ENCODE peak calls at places on chromosomes 3 and 15, in ten cellular contexts. One of them, this sample, is unnamed.

GRCh38 chr3:4533489-4534443 is 40.6 kb downstream of the ITPR1 start:
- DNase-seq in astrocyte: peak
- DNase-seq in stimulated activated CD8-positive, alpha-beta memory T cell treated with anti-CD3 and anti-CD28 coated beads, Interleukin-4, amount 100 ng/mL, for 24 hours: no peak
- DNase-seq in NCI-H1092 treated with DMSO at 0.1 percent for 48 hours: no peak
- DNase-seq in GM10248: no peak
- DNase-seq in RPMI7951: no peak
- DNase-seq in activated effector memory CD4-positive, alpha-beta T cell treated with Interleukin-2 at 50 U/mL for 16 hours: no peak
- DNase-seq in psoas muscle: no peak
- DNase-seq in stimulated activated CD4-positive, alpha-beta T cell treated with anti-CD3 and anti-CD28 coated beads, Interleukin-4, amount 100 ng/mL, for 24 hours: no peak
- DNase-seq in AG04450: no peak
- DNase-seq in this sample: peak

GRCh38 chr3:121482651-121483050 is 63.1 kb downstream of the POLQ start:
- DNase-seq in activated effector memory CD4-positive, alpha-beta T cell treated with Interleukin-2 at 50 U/mL for 16 hours: no peak
- DNase-seq in GM10248: no peak
- DNase-seq in AG04450: peak
- DNase-seq in NCI-H1092 treated with DMSO at 0.1 percent for 48 hours: no peak
- DNase-seq in stimulated activated CD4-positive, alpha-beta T cell treated with anti-CD3 and anti-CD28 coated beads, Interleukin-4, amount 100 ng/mL, for 24 hours: no peak
- DNase-seq in astrocyte: peak
- DNase-seq in psoas muscle: no peak
- DNase-seq in RPMI7951: peak
- DNase-seq in stimulated activated CD8-positive, alpha-beta memory T cell treated with anti-CD3 and anti-CD28 coated beads, Interleukin-4, amount 100 ng/mL, for 24 hours: no peak
- DNase-seq in this sample: peak

GRCh38 chr3:150314248-150315027 is 93.7 kb upstream of the TSC22D2 start:
- DNase-seq in AG04450: no peak
- DNase-seq in activated effector memory CD4-positive, alpha-beta T cell treated with Interleukin-2 at 50 U/mL for 16 hours: no peak
- DNase-seq in stimulated activated CD8-positive, alpha-beta memory T cell treated with anti-CD3 and anti-CD28 coated beads, Interleukin-4, amount 100 ng/mL, for 24 hours: no peak
- DNase-seq in astrocyte: no peak
- DNase-seq in stimulated activated CD4-positive, alpha-beta T cell treated with anti-CD3 and anti-CD28 coated beads, Interleukin-4, amount 100 ng/mL, for 24 hours: no peak
- DNase-seq in GM10248: no peak
- DNase-seq in RPMI7951: no peak
- DNase-seq in NCI-H1092 treated with DMSO at 0.1 percent for 48 hours: no peak
- DNase-seq in psoas muscle: no peak
- DNase-seq in this sample: no peak

GRCh38 chr3:70933105-70933810 is 620.8 kb upstream of the MDFIC2 start:
- DNase-seq in astrocyte: peak
- DNase-seq in activated effector memory CD4-positive, alpha-beta T cell treated with Interleukin-2 at 50 U/mL for 16 hours: no peak
- DNase-seq in NCI-H1092 treated with DMSO at 0.1 percent for 48 hours: no peak
- DNase-seq in AG04450: no peak
- DNase-seq in stimulated activated CD4-positive, alpha-beta T cell treated with anti-CD3 and anti-CD28 coated beads, Interleukin-4, amount 100 ng/mL, for 24 hours: no peak
- DNase-seq in psoas muscle: no peak
- DNase-seq in GM10248: no peak
- DNase-seq in stimulated activated CD8-positive, alpha-beta memory T cell treated with anti-CD3 and anti-CD28 coated beads, Interleukin-4, amount 100 ng/mL, for 24 hours: no peak
- DNase-seq in RPMI7951: no peak
- DNase-seq in this sample: peak

GRCh38 chr15:48086582-48086981 is 34.2 kb upstream of the SLC24A5 start:
- DNase-seq in astrocyte: peak
- DNase-seq in RPMI7951: peak
- DNase-seq in AG04450: no peak
- DNase-seq in activated effector memory CD4-positive, alpha-beta T cell treated with Interleukin-2 at 50 U/mL for 16 hours: no peak
- DNase-seq in GM10248: no peak
- DNase-seq in stimulated activated CD8-positive, alpha-beta memory T cell treated with anti-CD3 and anti-CD28 coated beads, Interleukin-4, amount 100 ng/mL, for 24 hours: no peak
- DNase-seq in stimulated activated CD4-positive, alpha-beta T cell treated with anti-CD3 and anti-CD28 coated beads, Interleukin-4, amount 100 ng/mL, for 24 hours: no peak
- DNase-seq in NCI-H1092 treated with DMSO at 0.1 percent for 48 hours: no peak
- DNase-seq in psoas muscle: no peak
- DNase-seq in this sample: peak

GRCh38 chr15:99361541-99362185 is 110.4 kb downstream of the LRRC28 start:
- DNase-seq in AG04450: no peak
- DNase-seq in psoas muscle: no peak
- DNase-seq in activated effector memory CD4-positive, alpha-beta T cell treated with Interleukin-2 at 50 U/mL for 16 hours: no peak
- DNase-seq in RPMI7951: peak
- DNase-seq in stimulated activated CD8-positive, alpha-beta memory T cell treated with anti-CD3 and anti-CD28 coated beads, Interleukin-4, amount 100 ng/mL, for 24 hours: no peak
- DNase-seq in astrocyte: no peak
- DNase-seq in stimulated activated CD4-positive, alpha-beta T cell treated with anti-CD3 and anti-CD28 coated beads, Interleukin-4, amount 100 ng/mL, for 24 hours: no peak
- DNase-seq in GM10248: no peak
- DNase-seq in NCI-H1092 treated with DMSO at 0.1 percent for 48 hours: no peak
- DNase-seq in this sample: no peak

GRCh38 chr3:125062904-125063618 is 7.3 kb upstream of the HEG1 start:
- DNase-seq in activated effector memory CD4-positive, alpha-beta T cell treated with Interleukin-2 at 50 U/mL for 16 hours: no peak
- DNase-seq in psoas muscle: no peak
- DNase-seq in NCI-H1092 treated with DMSO at 0.1 percent for 48 hours: no peak
- DNase-seq in stimulated activated CD4-positive, alpha-beta T cell treated with anti-CD3 and anti-CD28 coated beads, Interleukin-4, amount 100 ng/mL, for 24 hours: no peak
- DNase-seq in GM10248: no peak
- DNase-seq in stimulated activated CD8-positive, alpha-beta memory T cell treated with anti-CD3 and anti-CD28 coated beads, Interleukin-4, amount 100 ng/mL, for 24 hours: no peak
- DNase-seq in astrocyte: peak
- DNase-seq in AG04450: peak
- DNase-seq in RPMI7951: peak
- DNase-seq in this sample: peak

GRCh38 chr3:161222662-161223061 is 1.6 kb downstream of the NMD3 start:
- DNase-seq in NCI-H1092 treated with DMSO at 0.1 percent for 48 hours: no peak
- DNase-seq in RPMI7951: peak
- DNase-seq in psoas muscle: no peak
- DNase-seq in astrocyte: peak
- DNase-seq in stimulated activated CD4-positive, alpha-beta T cell treated with anti-CD3 and anti-CD28 coated beads, Interleukin-4, amount 100 ng/mL, for 24 hours: no peak
- DNase-seq in activated effector memory CD4-positive, alpha-beta T cell treated with Interleukin-2 at 50 U/mL for 16 hours: no peak
- DNase-seq in GM10248: no peak
- DNase-seq in AG04450: no peak
- DNase-seq in stimulated activated CD8-positive, alpha-beta memory T cell treated with anti-CD3 and anti-CD28 coated beads, Interleukin-4, amount 100 ng/mL, for 24 hours: no peak
- DNase-seq in this sample: peak

GRCh38 chr3:138942861-138943623 is 3.9 kb downstream of the FOXL2 start:
- DNase-seq in psoas muscle: no peak
- DNase-seq in activated effector memory CD4-positive, alpha-beta T cell treated with Interleukin-2 at 50 U/mL for 16 hours: no peak
- DNase-seq in GM10248: no peak
- DNase-seq in stimulated activated CD8-positive, alpha-beta memory T cell treated with anti-CD3 and anti-CD28 coated beads, Interleukin-4, amount 100 ng/mL, for 24 hours: no peak
- DNase-seq in astrocyte: no peak
- DNase-seq in stimulated activated CD4-positive, alpha-beta T cell treated with anti-CD3 and anti-CD28 coated beads, Interleukin-4, amount 100 ng/mL, for 24 hours: no peak
- DNase-seq in NCI-H1092 treated with DMSO at 0.1 percent for 48 hours: no peak
- DNase-seq in AG04450: no peak
- DNase-seq in RPMI7951: no peak
- DNase-seq in this sample: no peak

GRCh38 chr3:64355473-64355872 is 130.2 kb upstream of the PRICKLE2 start:
- DNase-seq in AG04450: no peak
- DNase-seq in psoas muscle: no peak
- DNase-seq in activated effector memory CD4-positive, alpha-beta T cell treated with Interleukin-2 at 50 U/mL for 16 hours: no peak
- DNase-seq in stimulated activated CD8-positive, alpha-beta memory T cell treated with anti-CD3 and anti-CD28 coated beads, Interleukin-4, amount 100 ng/mL, for 24 hours: no peak
- DNase-seq in stimulated activated CD4-positive, alpha-beta T cell treated with anti-CD3 and anti-CD28 coated beads, Interleukin-4, amount 100 ng/mL, for 24 hours: no peak
- DNase-seq in NCI-H1092 treated with DMSO at 0.1 percent for 48 hours: no peak
- DNase-seq in RPMI7951: peak
- DNase-seq in astrocyte: peak
- DNase-seq in GM10248: no peak
- DNase-seq in this sample: peak

GRCh38 chr3:169071003-169071402 is 592.5 kb downstream of the MECOM start:
- DNase-seq in psoas muscle: no peak
- DNase-seq in RPMI7951: no peak
- DNase-seq in GM10248: no peak
- DNase-seq in astrocyte: peak
- DNase-seq in NCI-H1092 treated with DMSO at 0.1 percent for 48 hours: no peak
- DNase-seq in stimulated activated CD4-positive, alpha-beta T cell treated with anti-CD3 and anti-CD28 coated beads, Interleukin-4, amount 100 ng/mL, for 24 hours: no peak
- DNase-seq in stimulated activated CD8-positive, alpha-beta memory T cell treated with anti-CD3 and anti-CD28 coated beads, Interleukin-4, amount 100 ng/mL, for 24 hours: no peak
- DNase-seq in activated effector memory CD4-positive, alpha-beta T cell treated with Interleukin-2 at 50 U/mL for 16 hours: no peak
- DNase-seq in AG04450: peak
- DNase-seq in this sample: no peak

GRCh38 chr3:10504161-10505049 is 981 bp downstream of the ATP2B2 start:
- DNase-seq in activated effector memory CD4-positive, alpha-beta T cell treated with Interleukin-2 at 50 U/mL for 16 hours: no peak
- DNase-seq in RPMI7951: no peak
- DNase-seq in psoas muscle: peak
- DNase-seq in GM10248: no peak
- DNase-seq in AG04450: no peak
- DNase-seq in astrocyte: no peak
- DNase-seq in stimulated activated CD4-positive, alpha-beta T cell treated with anti-CD3 and anti-CD28 coated beads, Interleukin-4, amount 100 ng/mL, for 24 hours: no peak
- DNase-seq in stimulated activated CD8-positive, alpha-beta memory T cell treated with anti-CD3 and anti-CD28 coated beads, Interleukin-4, amount 100 ng/mL, for 24 hours: no peak
- DNase-seq in NCI-H1092 treated with DMSO at 0.1 percent for 48 hours: no peak
- DNase-seq in this sample: no peak

GRCh38 chr3:169454060-169454317 is 209.5 kb downstream of the MECOM start:
- DNase-seq in stimulated activated CD8-positive, alpha-beta memory T cell treated with anti-CD3 and anti-CD28 coated beads, Interleukin-4, amount 100 ng/mL, for 24 hours: no peak
- DNase-seq in GM10248: no peak
- DNase-seq in stimulated activated CD4-positive, alpha-beta T cell treated with anti-CD3 and anti-CD28 coated beads, Interleukin-4, amount 100 ng/mL, for 24 hours: no peak
- DNase-seq in NCI-H1092 treated with DMSO at 0.1 percent for 48 hours: no peak
- DNase-seq in activated effector memory CD4-positive, alpha-beta T cell treated with Interleukin-2 at 50 U/mL for 16 hours: no peak
- DNase-seq in RPMI7951: no peak
- DNase-seq in astrocyte: no peak
- DNase-seq in AG04450: no peak
- DNase-seq in psoas muscle: no peak
- DNase-seq in this sample: no peak

GRCh38 chr3:109187390-109187789 is 50.9 kb downstream of the C3orf85 start:
- DNase-seq in psoas muscle: no peak
- DNase-seq in RPMI7951: no peak
- DNase-seq in stimulated activated CD4-positive, alpha-beta T cell treated with anti-CD3 and anti-CD28 coated beads, Interleukin-4, amount 100 ng/mL, for 24 hours: no peak
- DNase-seq in NCI-H1092 treated with DMSO at 0.1 percent for 48 hours: no peak
- DNase-seq in GM10248: no peak
- DNase-seq in activated effector memory CD4-positive, alpha-beta T cell treated with Interleukin-2 at 50 U/mL for 16 hours: no peak
- DNase-seq in AG04450: no peak
- DNase-seq in astrocyte: no peak
- DNase-seq in stimulated activated CD8-positive, alpha-beta memory T cell treated with anti-CD3 and anti-CD28 coated beads, Interleukin-4, amount 100 ng/mL, for 24 hours: no peak
- DNase-seq in this sample: no peak

GRCh38 chr3:106560451-106560966 is 691.7 kb upstream of the CBLB start:
- DNase-seq in astrocyte: peak
- DNase-seq in RPMI7951: peak
- DNase-seq in psoas muscle: no peak
- DNase-seq in NCI-H1092 treated with DMSO at 0.1 percent for 48 hours: no peak
- DNase-seq in GM10248: no peak
- DNase-seq in stimulated activated CD4-positive, alpha-beta T cell treated with anti-CD3 and anti-CD28 coated beads, Interleukin-4, amount 100 ng/mL, for 24 hours: no peak
- DNase-seq in stimulated activated CD8-positive, alpha-beta memory T cell treated with anti-CD3 and anti-CD28 coated beads, Interleukin-4, amount 100 ng/mL, for 24 hours: no peak
- DNase-seq in AG04450: no peak
- DNase-seq in activated effector memory CD4-positive, alpha-beta T cell treated with Interleukin-2 at 50 U/mL for 16 hours: no peak
- DNase-seq in this sample: peak

GRCh38 chr3:100602506-100603444 is 6.6 kb upstream of the ADGRG7 start:
- DNase-seq in GM10248: peak
- DNase-seq in NCI-H1092 treated with DMSO at 0.1 percent for 48 hours: no peak
- DNase-seq in AG04450: no peak
- DNase-seq in stimulated activated CD4-positive, alpha-beta T cell treated with anti-CD3 and anti-CD28 coated beads, Interleukin-4, amount 100 ng/mL, for 24 hours: no peak
- DNase-seq in psoas muscle: no peak
- DNase-seq in stimulated activated CD8-positive, alpha-beta memory T cell treated with anti-CD3 and anti-CD28 coated beads, Interleukin-4, amount 100 ng/mL, for 24 hours: no peak
- DNase-seq in astrocyte: peak
- DNase-seq in activated effector memory CD4-positive, alpha-beta T cell treated with Interleukin-2 at 50 U/mL for 16 hours: no peak
- DNase-seq in RPMI7951: peak
- DNase-seq in this sample: peak

GRCh38 chr15:91018178-91018577 is 4.2 kb downstream of the VPS33B start:
- DNase-seq in stimulated activated CD8-positive, alpha-beta memory T cell treated with anti-CD3 and anti-CD28 coated beads, Interleukin-4, amount 100 ng/mL, for 24 hours: no peak
- DNase-seq in AG04450: no peak
- DNase-seq in GM10248: no peak
- DNase-seq in activated effector memory CD4-positive, alpha-beta T cell treated with Interleukin-2 at 50 U/mL for 16 hours: no peak
- DNase-seq in astrocyte: no peak
- DNase-seq in psoas muscle: no peak
- DNase-seq in RPMI7951: no peak
- DNase-seq in NCI-H1092 treated with DMSO at 0.1 percent for 48 hours: no peak
- DNase-seq in stimulated activated CD4-positive, alpha-beta T cell treated with anti-CD3 and anti-CD28 coated beads, Interleukin-4, amount 100 ng/mL, for 24 hours: no peak
- DNase-seq in this sample: no peak

GRCh38 chr3:139252719-139253118 is 91.1 kb upstream of the MRPS22 start:
- DNase-seq in NCI-H1092 treated with DMSO at 0.1 percent for 48 hours: no peak
- DNase-seq in RPMI7951: no peak
- DNase-seq in activated effector memory CD4-positive, alpha-beta T cell treated with Interleukin-2 at 50 U/mL for 16 hours: no peak
- DNase-seq in GM10248: no peak
- DNase-seq in stimulated activated CD4-positive, alpha-beta T cell treated with anti-CD3 and anti-CD28 coated beads, Interleukin-4, amount 100 ng/mL, for 24 hours: no peak
- DNase-seq in AG04450: no peak
- DNase-seq in astrocyte: no peak
- DNase-seq in psoas muscle: no peak
- DNase-seq in stimulated activated CD8-positive, alpha-beta memory T cell treated with anti-CD3 and anti-CD28 coated beads, Interleukin-4, amount 100 ng/mL, for 24 hours: no peak
- DNase-seq in this sample: no peak

GRCh38 chr3:105538483-105538882 is 171.8 kb downstream of the ALCAM start:
- DNase-seq in astrocyte: no peak
- DNase-seq in stimulated activated CD8-positive, alpha-beta memory T cell treated with anti-CD3 and anti-CD28 coated beads, Interleukin-4, amount 100 ng/mL, for 24 hours: no peak
- DNase-seq in psoas muscle: no peak
- DNase-seq in GM10248: no peak
- DNase-seq in RPMI7951: no peak
- DNase-seq in activated effector memory CD4-positive, alpha-beta T cell treated with Interleukin-2 at 50 U/mL for 16 hours: no peak
- DNase-seq in NCI-H1092 treated with DMSO at 0.1 percent for 48 hours: no peak
- DNase-seq in AG04450: no peak
- DNase-seq in stimulated activated CD4-positive, alpha-beta T cell treated with anti-CD3 and anti-CD28 coated beads, Interleukin-4, amount 100 ng/mL, for 24 hours: no peak
- DNase-seq in this sample: no peak

GRCh38 chr3:130621824-130622223 is 104.8 kb downstream of the COL6A6 start:
- DNase-seq in stimulated activated CD4-positive, alpha-beta T cell treated with anti-CD3 and anti-CD28 coated beads, Interleukin-4, amount 100 ng/mL, for 24 hours: no peak
- DNase-seq in astrocyte: no peak
- DNase-seq in RPMI7951: no peak
- DNase-seq in stimulated activated CD8-positive, alpha-beta memory T cell treated with anti-CD3 and anti-CD28 coated beads, Interleukin-4, amount 100 ng/mL, for 24 hours: no peak
- DNase-seq in activated effector memory CD4-positive, alpha-beta T cell treated with Interleukin-2 at 50 U/mL for 16 hours: no peak
- DNase-seq in GM10248: no peak
- DNase-seq in NCI-H1092 treated with DMSO at 0.1 percent for 48 hours: no peak
- DNase-seq in AG04450: no peak
- DNase-seq in psoas muscle: no peak
- DNase-seq in this sample: no peak

GRCh38 chr3:61605589-61606175 is 44.3 kb downstream of the PTPRG start:
- DNase-seq in psoas muscle: no peak
- DNase-seq in astrocyte: no peak
- DNase-seq in NCI-H1092 treated with DMSO at 0.1 percent for 48 hours: no peak
- DNase-seq in RPMI7951: no peak
- DNase-seq in stimulated activated CD4-positive, alpha-beta T cell treated with anti-CD3 and anti-CD28 coated beads, Interleukin-4, amount 100 ng/mL, for 24 hours: no peak
- DNase-seq in stimulated activated CD8-positive, alpha-beta memory T cell treated with anti-CD3 and anti-CD28 coated beads, Interleukin-4, amount 100 ng/mL, for 24 hours: no peak
- DNase-seq in GM10248: no peak
- DNase-seq in AG04450: no peak
- DNase-seq in activated effector memory CD4-positive, alpha-beta T cell treated with Interleukin-2 at 50 U/mL for 16 hours: no peak
- DNase-seq in this sample: peak

GRCh38 chr3:20054549-20054987 is 14.3 kb downstream of the KAT2B start:
- DNase-seq in RPMI7951: peak
- DNase-seq in stimulated activated CD8-positive, alpha-beta memory T cell treated with anti-CD3 and anti-CD28 coated beads, Interleukin-4, amount 100 ng/mL, for 24 hours: peak
- DNase-seq in GM10248: no peak
- DNase-seq in NCI-H1092 treated with DMSO at 0.1 percent for 48 hours: no peak
- DNase-seq in AG04450: no peak
- DNase-seq in astrocyte: peak
- DNase-seq in psoas muscle: peak
- DNase-seq in stimulated activated CD4-positive, alpha-beta T cell treated with anti-CD3 and anti-CD28 coated beads, Interleukin-4, amount 100 ng/mL, for 24 hours: peak
- DNase-seq in activated effector memory CD4-positive, alpha-beta T cell treated with Interleukin-2 at 50 U/mL for 16 hours: peak
- DNase-seq in this sample: peak

GRCh38 chr15:73986055-73986775 is 5.9 kb downstream of the STOML1 start:
- DNase-seq in psoas muscle: no peak
- DNase-seq in astrocyte: no peak
- DNase-seq in GM10248: no peak
- DNase-seq in RPMI7951: no peak
- DNase-seq in stimulated activated CD4-positive, alpha-beta T cell treated with anti-CD3 and anti-CD28 coated beads, Interleukin-4, amount 100 ng/mL, for 24 hours: no peak
- DNase-seq in AG04450: no peak
- DNase-seq in stimulated activated CD8-positive, alpha-beta memory T cell treated with anti-CD3 and anti-CD28 coated beads, Interleukin-4, amount 100 ng/mL, for 24 hours: no peak
- DNase-seq in activated effector memory CD4-positive, alpha-beta T cell treated with Interleukin-2 at 50 U/mL for 16 hours: no peak
- DNase-seq in NCI-H1092 treated with DMSO at 0.1 percent for 48 hours: no peak
- DNase-seq in this sample: no peak

GRCh38 chr15:64930778-64931240 is 19.1 kb downstream of the ANKDD1A start:
- DNase-seq in RPMI7951: peak
- DNase-seq in NCI-H1092 treated with DMSO at 0.1 percent for 48 hours: no peak
- DNase-seq in psoas muscle: no peak
- DNase-seq in stimulated activated CD8-positive, alpha-beta memory T cell treated with anti-CD3 and anti-CD28 coated beads, Interleukin-4, amount 100 ng/mL, for 24 hours: no peak
- DNase-seq in activated effector memory CD4-positive, alpha-beta T cell treated with Interleukin-2 at 50 U/mL for 16 hours: no peak
- DNase-seq in stimulated activated CD4-positive, alpha-beta T cell treated with anti-CD3 and anti-CD28 coated beads, Interleukin-4, amount 100 ng/mL, for 24 hours: no peak
- DNase-seq in astrocyte: peak
- DNase-seq in AG04450: peak
- DNase-seq in GM10248: no peak
- DNase-seq in this sample: peak

GRCh38 chr15:74233864-74234597 is 2.1 kb upstream of the CCDC33 start:
- DNase-seq in RPMI7951: no peak
- DNase-seq in psoas muscle: peak
- DNase-seq in NCI-H1092 treated with DMSO at 0.1 percent for 48 hours: no peak
- DNase-seq in activated effector memory CD4-positive, alpha-beta T cell treated with Interleukin-2 at 50 U/mL for 16 hours: no peak
- DNase-seq in stimulated activated CD8-positive, alpha-beta memory T cell treated with anti-CD3 and anti-CD28 coated beads, Interleukin-4, amount 100 ng/mL, for 24 hours: no peak
- DNase-seq in astrocyte: no peak
- DNase-seq in GM10248: no peak
- DNase-seq in stimulated activated CD4-positive, alpha-beta T cell treated with anti-CD3 and anti-CD28 coated beads, Interleukin-4, amount 100 ng/mL, for 24 hours: no peak
- DNase-seq in AG04450: no peak
- DNase-seq in this sample: no peak

GRCh38 chr3:37812497-37812896 is 49.2 kb upstream of the CTDSPL start:
- DNase-seq in psoas muscle: no peak
- DNase-seq in stimulated activated CD8-positive, alpha-beta memory T cell treated with anti-CD3 and anti-CD28 coated beads, Interleukin-4, amount 100 ng/mL, for 24 hours: no peak
- DNase-seq in NCI-H1092 treated with DMSO at 0.1 percent for 48 hours: no peak
- DNase-seq in stimulated activated CD4-positive, alpha-beta T cell treated with anti-CD3 and anti-CD28 coated beads, Interleukin-4, amount 100 ng/mL, for 24 hours: no peak
- DNase-seq in astrocyte: no peak
- DNase-seq in GM10248: no peak
- DNase-seq in RPMI7951: no peak
- DNase-seq in activated effector memory CD4-positive, alpha-beta T cell treated with Interleukin-2 at 50 U/mL for 16 hours: no peak
- DNase-seq in AG04450: no peak
- DNase-seq in this sample: no peak

GRCh38 chr3:16884748-16885587 is at the start of gene PLCL2:
- DNase-seq in GM10248: peak
- DNase-seq in astrocyte: no peak
- DNase-seq in NCI-H1092 treated with DMSO at 0.1 percent for 48 hours: peak
- DNase-seq in AG04450: no peak
- DNase-seq in stimulated activated CD4-positive, alpha-beta T cell treated with anti-CD3 and anti-CD28 coated beads, Interleukin-4, amount 100 ng/mL, for 24 hours: peak
- DNase-seq in RPMI7951: peak
- DNase-seq in activated effector memory CD4-positive, alpha-beta T cell treated with Interleukin-2 at 50 U/mL for 16 hours: peak
- DNase-seq in stimulated activated CD8-positive, alpha-beta memory T cell treated with anti-CD3 and anti-CD28 coated beads, Interleukin-4, amount 100 ng/mL, for 24 hours: peak
- DNase-seq in psoas muscle: peak
- DNase-seq in this sample: peak

GRCh38 chr3:135927170-135927569 is 38.4 kb upstream of the PPP2R3A start:
- DNase-seq in stimulated activated CD8-positive, alpha-beta memory T cell treated with anti-CD3 and anti-CD28 coated beads, Interleukin-4, amount 100 ng/mL, for 24 hours: no peak
- DNase-seq in astrocyte: no peak
- DNase-seq in NCI-H1092 treated with DMSO at 0.1 percent for 48 hours: no peak
- DNase-seq in stimulated activated CD4-positive, alpha-beta T cell treated with anti-CD3 and anti-CD28 coated beads, Interleukin-4, amount 100 ng/mL, for 24 hours: no peak
- DNase-seq in activated effector memory CD4-positive, alpha-beta T cell treated with Interleukin-2 at 50 U/mL for 16 hours: no peak
- DNase-seq in psoas muscle: no peak
- DNase-seq in AG04450: no peak
- DNase-seq in RPMI7951: peak
- DNase-seq in GM10248: no peak
- DNase-seq in this sample: peak